ENCODE peak calls at places on chromosome 1, in five cellular contexts. One of them, this sample, is unnamed. For H3K4me1, the result is how much of the 10 kb centered on the place peaks cover.

GRCh38 chr1:204545202-204545601 is 29.0 kb downstream of the MDM4 start:
- DNase-seq in colonic mucosa: no peak
- DNase-seq in GM12878: no peak
- DNase-seq in H9: no peak
- DNase-seq in fibroblast of lung: peak
- DNase-seq in this sample: no peak

GRCh38 chr1:17735791-17736190 is 19.3 kb upstream of the ACTL8 start:
- DNase-seq in H9: no peak
- DNase-seq in colonic mucosa: no peak
- DNase-seq in fibroblast of lung: no peak
- DNase-seq in GM12878: no peak
- DNase-seq in this sample: no peak

GRCh38 chr1:32874860-32875793 is 4.4 kb upstream of the FNDC5 start:
- DNase-seq in H9: no peak
- DNase-seq in colonic mucosa: no peak
- DNase-seq in fibroblast of lung: no peak
- DNase-seq in GM12878: no peak
- DNase-seq in this sample: no peak

GRCh38 chr1:209150114-209150513 is 433.4 kb upstream of the CAMK1G start:
- DNase-seq in H9: no peak
- DNase-seq in fibroblast of lung: peak
- DNase-seq in colonic mucosa: no peak
- DNase-seq in GM12878: no peak
- DNase-seq in this sample: peak

GRCh38 chr1:10510520-10511493 is 36.1 kb downstream of the PEX14 start:
- DNase-seq in colonic mucosa: peak
- DNase-seq in H9: no peak
- DNase-seq in fibroblast of lung: peak
- DNase-seq in GM12878: peak
- DNase-seq in this sample: peak

GRCh38 chr1:24743404-24744211 is 1.6 kb upstream of the CLIC4 start:
- DNase-seq in H9: peak
- DNase-seq in fibroblast of lung: peak
- DNase-seq in colonic mucosa: no peak
- DNase-seq in GM12878: no peak
- DNase-seq in this sample: peak

GRCh38 chr1:111656093-111657017 is 36.8 kb downstream of the RAP1A start:
- DNase-seq in H9: no peak
- DNase-seq in colonic mucosa: peak
- DNase-seq in GM12878: no peak
- DNase-seq in fibroblast of lung: peak
- DNase-seq in this sample: peak

GRCh38 chr1:168939131-168939946 is 167.2 kb upstream of the ATP1B1 start:
- DNase-seq in GM12878: no peak
- DNase-seq in H9: no peak
- DNase-seq in colonic mucosa: peak
- DNase-seq in fibroblast of lung: no peak
- DNase-seq in this sample: no peak

GRCh38 chr1:73144321-73144720 is 862.0 kb upstream of the NEGR1 start:
- DNase-seq in GM12878: no peak
- DNase-seq in colonic mucosa: no peak
- DNase-seq in fibroblast of lung: no peak
- DNase-seq in H9: no peak
- DNase-seq in this sample: no peak

GRCh38 chr1:183230403-183230802 is 44.3 kb downstream of the LAMC2 start:
- DNase-seq in colonic mucosa: no peak
- DNase-seq in GM12878: no peak
- DNase-seq in fibroblast of lung: peak
- DNase-seq in H9: no peak
- DNase-seq in this sample: no peak

GRCh38 chr1:168751195-168751650 is 22.2 kb upstream of the DPT start:
- DNase-seq in colonic mucosa: no peak
- DNase-seq in GM12878: no peak
- DNase-seq in fibroblast of lung: peak
- DNase-seq in H9: no peak
- DNase-seq in this sample: no peak

GRCh38 chr1:46489638-46490602 is at the start of gene DMBX1:
- DNase-seq in H9: peak
- DNase-seq in colonic mucosa: peak
- DNase-seq in fibroblast of lung: no peak
- DNase-seq in GM12878: no peak
- DNase-seq in this sample: peak

GRCh38 chr1:168439451-168440375 is 104.1 kb downstream of the XCL2 start:
- DNase-seq in colonic mucosa: peak
- DNase-seq in GM12878: peak
- DNase-seq in fibroblast of lung: peak
- DNase-seq in H9: peak
- DNase-seq in this sample: peak

GRCh38 chr1:234887026-234887910 is 241.4 kb downstream of the TOMM20 start:
- DNase-seq in colonic mucosa: no peak
- DNase-seq in fibroblast of lung: peak
- DNase-seq in H9: no peak
- DNase-seq in GM12878: no peak
- DNase-seq in this sample: no peak

GRCh38 chr1:174289644-174290310 is 130.5 kb downstream of the RABGAP1L start:
- DNase-seq in colonic mucosa: no peak
- DNase-seq in H9: no peak
- DNase-seq in GM12878: no peak
- DNase-seq in fibroblast of lung: no peak
- DNase-seq in this sample: no peak

GRCh38 chr1:239308701-239309333 is 77.6 kb upstream of the CHRM3 start:
- DNase-seq in GM12878: no peak
- DNase-seq in H9: peak
- DNase-seq in fibroblast of lung: peak
- DNase-seq in colonic mucosa: peak
- DNase-seq in this sample: peak

GRCh38 chr1:229136817-229137216 is 134.1 kb upstream of the RAB4A start:
- DNase-seq in fibroblast of lung: no peak
- DNase-seq in H9: no peak
- DNase-seq in GM12878: no peak
- DNase-seq in colonic mucosa: no peak
- DNase-seq in this sample: no peak

DNA sequence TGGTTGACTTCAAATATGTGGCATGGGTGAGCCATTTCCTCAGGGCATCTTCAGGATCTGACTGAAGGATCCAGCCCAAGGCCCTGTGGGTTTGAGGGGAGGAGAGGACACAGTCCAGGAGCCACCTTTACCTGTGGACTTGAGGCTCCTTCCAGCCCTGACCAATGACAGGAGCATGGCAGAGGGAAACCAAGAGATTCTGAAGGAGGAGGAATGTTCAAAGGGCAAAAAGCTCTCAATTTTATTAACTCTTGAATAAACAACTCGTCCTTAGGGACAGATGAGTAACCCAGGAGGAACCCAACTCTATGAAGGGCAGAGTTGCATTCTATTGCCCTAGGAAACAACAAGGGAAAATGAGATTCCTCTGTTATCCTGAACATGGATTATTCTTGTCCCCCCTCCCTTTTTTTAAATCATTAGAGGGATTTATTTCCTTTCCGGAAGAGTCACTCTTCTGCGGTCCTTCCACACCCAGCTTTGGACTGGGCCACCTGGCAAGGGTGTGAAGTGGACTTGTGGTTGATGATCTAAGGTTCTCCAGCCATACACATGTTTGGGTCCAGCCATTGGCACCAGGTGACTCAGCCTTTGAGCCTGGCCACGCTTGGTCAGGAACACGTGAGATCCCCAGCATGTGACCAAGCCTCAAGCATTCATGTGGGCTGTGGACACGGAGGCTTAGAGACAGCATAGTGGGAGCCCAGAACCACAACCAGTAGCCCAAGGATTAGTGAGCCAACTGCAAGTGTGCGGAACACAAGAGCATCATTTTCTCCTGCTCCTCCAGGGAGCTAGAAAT is 49.8 kb downstream of the NENF start:
- DNase-seq in GM12878: no peak
- DNase-seq in fibroblast of lung: peak
- DNase-seq in H9: no peak
- DNase-seq in colonic mucosa: no peak
- DNase-seq in this sample: no peak
- H3K9ac ChIP-seq in GM12878: no peak
- H3K9ac ChIP-seq in fibroblast of lung: no peak
- H3K9ac ChIP-seq in H9: no peak
- H3K9ac ChIP-seq in colonic mucosa: no peak
- H3K9ac ChIP-seq in this sample: no peak

GRCh38 chr1:171126504-171126903 is 35.8 kb downstream of the FMO3 start:
- DNase-seq in colonic mucosa: no peak
- DNase-seq in fibroblast of lung: no peak
- DNase-seq in GM12878: no peak
- DNase-seq in H9: no peak
- DNase-seq in this sample: no peak
- H3K4me1 ChIP-seq in colonic mucosa: under half
- H3K4me1 ChIP-seq in fibroblast of lung: under half
- H3K4me1 ChIP-seq in GM12878: under half
- H3K4me1 ChIP-seq in H9: under half
- H3K4me1 ChIP-seq in this sample: under half

GRCh38 chr1:38555594-38555993 is 304.0 kb downstream of the RRAGC start:
- DNase-seq in colonic mucosa: no peak
- DNase-seq in GM12878: no peak
- DNase-seq in fibroblast of lung: no peak
- DNase-seq in H9: no peak
- DNase-seq in this sample: peak
- H3K27ac ChIP-seq in colonic mucosa: no peak
- H3K27ac ChIP-seq in GM12878: no peak
- H3K27ac ChIP-seq in fibroblast of lung: no peak
- H3K27ac ChIP-seq in H9: no peak
- H3K27ac ChIP-seq in this sample: no peak

DNA sequence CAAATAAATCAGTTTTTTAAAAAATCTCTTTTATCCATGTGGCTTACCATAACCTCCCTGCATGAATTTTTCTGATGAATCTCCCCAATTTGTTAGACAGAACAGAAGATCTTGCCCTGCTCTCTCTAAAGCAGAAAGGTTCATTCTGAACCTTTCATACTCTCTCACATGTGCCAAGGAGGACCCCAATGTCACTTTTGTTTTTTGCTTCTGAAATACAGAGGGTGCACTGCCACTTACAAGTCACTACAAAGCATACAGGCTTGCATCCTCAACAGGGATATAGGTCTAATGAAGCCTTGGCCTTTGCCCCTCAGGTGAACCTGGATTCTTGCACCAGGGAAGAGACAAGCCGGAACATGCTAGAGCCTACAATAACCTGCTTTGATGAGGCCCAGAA is 4.8 kb downstream of the RGS4 start:
- DNase-seq in GM12878: no peak
- DNase-seq in H9: no peak
- DNase-seq in fibroblast of lung: no peak
- DNase-seq in colonic mucosa: no peak
- DNase-seq in this sample: no peak
- H3K9ac ChIP-seq in GM12878: no peak
- H3K9ac ChIP-seq in H9: no peak
- H3K9ac ChIP-seq in fibroblast of lung: no peak
- H3K9ac ChIP-seq in colonic mucosa: no peak
- H3K9ac ChIP-seq in this sample: no peak

GRCh38 chr1:64922336-64922735 is 44.0 kb downstream of the JAK1 start:
- DNase-seq in GM12878: no peak
- DNase-seq in fibroblast of lung: no peak
- DNase-seq in H9: no peak
- DNase-seq in colonic mucosa: no peak
- DNase-seq in this sample: no peak
- H3K4me1 ChIP-seq in GM12878: under half
- H3K4me1 ChIP-seq in fibroblast of lung: under half
- H3K4me1 ChIP-seq in H9: under half
- H3K4me1 ChIP-seq in colonic mucosa: under half
- H3K4me1 ChIP-seq in this sample: under half